ENCODE peak calls at places on chromosomes 16 and 17, in five cellular contexts. C is psoas muscle, Y is left ventricle myocardium inferior, S is foreskin fibroblast, T is B cell. J is an unnamed sample.

GRCh38 chr16:78995441-78995840 is 605.1 kb downstream of the MAF start:
- DNase-seq in Y (no peak), S (no peak), C (no peak), T (no peak), J (no peak)

GRCh38 chr16:80285089-80285488 is 255.7 kb upstream of the DYNLRB2 start:
- DNase-seq in S (peak), T (no peak), Y (no peak), C (no peak), J (peak)

GRCh38 chr16:59950431-59950830 is 1216.3 kb upstream of the GOT2 start:
- DNase-seq in T (no peak), S (no peak), Y (no peak), C (no peak), J (peak)

GRCh38 chr17:2964370-2964769 is 99.0 kb downstream of the OR1D5 start:
- DNase-seq in T (no peak), Y (no peak), C (no peak), S (no peak), J (no peak)

GRCh38 chr17:50768348-50768761 is 1.0 kb upstream of the ANKRD40CL start:
- DNase-seq in C (no peak), S (no peak), T (no peak), Y (no peak), J (no peak)

GRCh38 chr16:86432691-86433090 is 77.6 kb upstream of the FOXF1 start:
- DNase-seq in S (no peak), T (no peak), C (no peak), Y (no peak), J (no peak)

GRCh38 chr16:5756969-5757368 is 659.4 kb upstream of the EEF2KMT start:
- DNase-seq in S (no peak), C (no peak), T (no peak), Y (no peak), J (no peak)

GRCh38 chr17:62703269-62703775 is 75.9 kb downstream of the MRC2 start:
- DNase-seq in T (no peak), C (peak), S (peak), Y (no peak), J (no peak)

GRCh38 chr16:2366660-2367309 is 26.3 kb upstream of the ABCA3 start:
- DNase-seq in Y (no peak), C (no peak), S (no peak), T (no peak), J (no peak)

GRCh38 chr17:56785396-56785795 is 48.3 kb downstream of the C17orf67 start:
- DNase-seq in S (no peak), C (no peak), Y (no peak), T (no peak), J (peak)

GRCh38 chr17:78785011-78785662 is 3.1 kb upstream of the CYTH1 start:
- DNase-seq in T (no peak), S (no peak), C (no peak), Y (no peak), J (no peak)

GRCh38 chr16:86337581-86338402 is 172.5 kb upstream of the FOXF1 start:
- DNase-seq in S (no peak), T (no peak), Y (no peak), C (no peak), J (no peak)

GRCh38 chr17:82671071-82671470 is 22.8 kb upstream of the WDR45B start:
- DNase-seq in S (no peak), Y (no peak), C (no peak), T (no peak), J (no peak)

GRCh38 chr17:67456103-67456502 is 79.0 kb downstream of the PITPNC1 start:
- DNase-seq in S (no peak), Y (no peak), T (no peak), C (no peak), J (no peak)

GRCh38 chr17:83058478-83059167 is 20.8 kb upstream of the METRNL start:
- DNase-seq in C (peak), T (no peak), Y (no peak), S (no peak), J (no peak)

GRCh38 chr16:49587511-49587910 is 213.9 kb downstream of the C16orf78 start:
- DNase-seq in T (no peak), C (no peak), Y (no peak), S (no peak), J (no peak)

GRCh38 chr16:69839798-69840409 is 77.8 kb downstream of the WWP2 start:
- DNase-seq in Y (peak), S (no peak), T (no peak), C (peak), J (no peak)

GRCh38 chr16:81786321-81786720 is 7.2 kb downstream of the PLCG2 start:
- DNase-seq in T (no peak), S (no peak), Y (no peak), C (no peak), J (no peak)

GRCh38 chr16:2042171-2042570 is 5.5 kb downstream of the NTHL1 start:
- DNase-seq in C (no peak), S (no peak), Y (peak), T (no peak), J (no peak)

GRCh38 chr17:8391711-8392110 is 5.9 kb downstream of the RNF222 start:
- DNase-seq in C (no peak), Y (no peak), T (no peak), S (no peak), J (no peak)

GRCh38 chr16:6926762-6927161 is 405.9 kb upstream of the RBFOX1 start:
- DNase-seq in S (no peak), Y (no peak), C (no peak), T (no peak), J (no peak)

GRCh38 chr17:2138768-2139167 is 83.9 kb downstream of the HIC1 start:
- DNase-seq in C (peak), S (no peak), Y (no peak), T (no peak), J (no peak)

GRCh38 chr16:17364319-17365210 is 106.2 kb downstream of the XYLT1 start:
- DNase-seq in C (no peak), Y (no peak), S (peak), T (no peak), J (peak)

GRCh38 chr16:18841833-18842525 is 40.6 kb upstream of the ARL6IP1 start:
- DNase-seq in Y (no peak), T (no peak), C (no peak), S (no peak), J (no peak)

GRCh38 chr16:62208934-62209333 is 172.7 kb upstream of the CDH8 start:
- DNase-seq in T (no peak), Y (no peak), S (no peak), C (no peak), J (no peak)

GRCh38 chr17:62963296-62963695 is 2.7 kb upstream of the TANC2 start:
- DNase-seq in C (no peak), Y (no peak), T (no peak), S (peak), J (peak)

GRCh38 chr16:5845046-5845445 is 747.5 kb upstream of the EEF2KMT start:
- DNase-seq in S (no peak), C (no peak), Y (no peak), T (no peak), J (no peak)

GRCh38 chr17:46158323-46159296 is 34.6 kb downstream of the KANSL1 start:
- DNase-seq in T (no peak), S (no peak), Y (no peak), C (no peak), J (no peak)

GRCh38 chr17:64773836-64774761 is 112.0 kb upstream of the SMURF2 start:
- DNase-seq in Y (no peak), T (no peak), S (peak), C (peak), J (peak)

GRCh38 chr16:77690416-77690815 is 31.9 kb upstream of the NUDT7 start:
- DNase-seq in T (no peak), Y (no peak), S (no peak), C (no peak), J (no peak)

GRCh38 chr17:55238197-55238930 is 26.4 kb upstream of the HLF start:
- DNase-seq in Y (peak), T (peak), S (peak), C (peak), J (peak)

GRCh38 chr17:55237826-55238196 is 26.9 kb upstream of the HLF start:
- DNase-seq in T (no peak), Y (no peak), C (no peak), S (no peak), J (no peak)

GRCh38 chr17:55241097-55241496 is 23.7 kb upstream of the HLF start:
- DNase-seq in S (no peak), C (no peak), Y (no peak), T (no peak), J (no peak)

GRCh38 chr17:55237268-55237667 is 27.5 kb upstream of the HLF start:
- DNase-seq in T (no peak), C (no peak), Y (no peak), S (no peak), J (no peak)

DNA sequence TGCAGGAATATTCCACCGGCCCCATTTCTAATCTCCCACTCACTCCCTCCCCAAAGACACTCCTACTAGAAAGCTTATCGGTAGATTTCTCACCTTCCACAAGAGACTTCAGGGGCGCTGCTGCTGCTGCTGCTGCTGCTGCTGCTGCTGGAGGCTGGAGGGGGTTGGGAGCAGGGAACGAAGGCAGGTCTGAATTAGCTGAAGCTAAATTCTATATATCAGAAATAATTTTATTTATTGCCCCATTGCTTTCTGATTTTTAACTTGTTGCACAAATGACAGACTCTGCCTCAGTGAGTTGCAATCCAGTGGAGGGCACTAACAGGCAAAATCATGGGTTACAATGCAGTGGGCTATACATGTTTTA is 25.8 kb upstream of the HLF start:
- DNase-seq in Y (no peak), T (no peak), C (no peak), S (no peak), J (no peak)
- TF ChIP-seq CTCF in Y (peak), T (no peak), C (no peak), S (no peak), J (no peak)

GRCh38 chr17:54900457-54901229 is at the start of gene TOM1L1:
- DNase-seq in T (no peak), Y (peak), S (peak), C (peak), J (no peak)
- TF ChIP-seq CTCF in T (no peak), Y (no peak), S (peak), C (no peak), J (no peak)

GRCh38 chr17:19242323-19242722 is 5.2 kb downstream of the EPN2 start:
- DNase-seq in S (no peak), C (no peak), T (no peak), Y (no peak), J (no peak)

GRCh38 chr17:19238167-19238505 is 970 bp downstream of the EPN2 start:
- DNase-seq in T (peak), Y (peak), C (peak), S (no peak), J (no peak)

GRCh38 chr17:19242926-19243325 is 5.8 kb downstream of the EPN2 start:
- DNase-seq in Y (no peak), S (no peak), C (no peak), T (no peak), J (no peak)

GRCh38 chr17:19239544-19239943 is 2.4 kb downstream of the EPN2 start:
- DNase-seq in Y (no peak), T (no peak), S (no peak), C (no peak), J (no peak)

GRCh38 chr17:19237389-19238166 is 412 bp downstream of the EPN2 start:
- DNase-seq in C (peak), T (peak), S (no peak), Y (peak), J (no peak)
- TF ChIP-seq CTCF in C (no peak), T (no peak), S (no peak), Y (peak), J (no peak)

GRCh38 chr17:13140750-13141149 is 122.9 kb upstream of the ELAC2 start:
- DNase-seq in Y (no peak), T (no peak), C (no peak), S (no peak), J (no peak)
- TF ChIP-seq CTCF in Y (no peak), T (no peak), C (no peak), S (peak), J (peak)

DNA sequence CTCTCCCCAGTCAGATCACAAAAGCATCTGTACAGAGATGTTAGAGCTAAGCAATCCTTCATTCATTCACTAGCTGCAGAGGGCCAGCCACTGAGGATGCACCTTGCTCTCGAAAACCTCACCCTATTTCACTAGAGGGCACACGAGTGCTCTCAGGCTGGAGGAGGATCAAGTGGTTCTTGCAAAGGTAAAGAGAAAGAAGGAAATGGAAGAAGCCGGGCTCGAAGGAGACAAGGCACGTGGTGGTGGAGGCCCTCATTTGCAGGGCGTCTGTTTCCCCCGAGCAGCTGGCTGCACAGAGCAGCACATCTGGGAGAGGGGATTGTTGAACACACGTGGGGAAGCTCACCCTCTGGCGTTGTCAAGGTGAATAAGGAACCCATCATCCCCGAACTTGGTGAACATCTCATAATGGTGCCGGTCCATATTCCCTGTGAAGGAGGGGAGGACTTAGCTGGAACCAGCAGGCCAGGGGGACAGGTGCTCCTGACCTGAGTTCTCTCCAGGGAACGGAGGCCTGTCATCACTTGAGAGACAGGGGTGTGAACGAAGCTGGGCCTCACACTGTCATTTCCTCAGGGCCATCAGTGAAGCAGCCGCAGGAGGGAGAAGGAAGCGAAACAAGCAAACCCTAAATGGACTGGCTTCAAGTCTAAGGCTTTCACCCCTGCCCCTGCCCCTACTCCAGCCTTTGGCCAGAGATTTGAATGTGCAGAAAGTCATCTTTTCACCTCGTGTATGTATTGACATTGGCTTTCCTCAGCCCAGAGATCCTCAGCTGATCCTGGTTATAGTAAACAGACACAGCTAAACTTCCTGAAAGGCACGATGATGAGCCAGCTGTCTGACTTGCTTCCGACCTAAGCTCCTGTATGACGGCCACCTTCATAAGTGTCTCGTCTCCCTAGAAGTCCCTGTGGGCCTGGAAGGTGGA is 27.6 kb downstream of the PRKAR1A start:
- DNase-seq in C (no peak), T (no peak), S (peak), Y (no peak), J (no peak)
- TF ChIP-seq CTCF in C (no peak), T (peak), S (peak), Y (peak), J (peak)

J was measured in AG09319.